ENCODE peak calls at places on chromosomes 2 and 18, in five cellular contexts. B is mesenchymal stem cell, J is H9, Y is neuronal stem cell, X is H1. W is an unnamed sample.

GRCh38 chr18:28793911-28794310 is 617.0 kb upstream of the CDH2 start:
- DNase-seq in X (no peak), Y (no peak), B (no peak), J (no peak), W (no peak)

GRCh38 chr2:45004569-45005181 is 4.6 kb downstream of the SIX2 start:
- DNase-seq in J (peak), B (no peak), X (peak), Y (no peak), W (peak)

GRCh38 chr18:22110482-22110924 is 58.9 kb upstream of the GATA6 start:
- DNase-seq in B (no peak), J (no peak), X (no peak), Y (no peak), W (no peak)

GRCh38 chr2:45890819-45891218 is 239.3 kb downstream of the PRKCE start:
- DNase-seq in B (no peak), Y (no peak), J (no peak), X (no peak), W (no peak)

GRCh38 chr18:55510809-55511208 is 77.2 kb downstream of the TCF4 start:
- DNase-seq in X (no peak), J (no peak), Y (no peak), B (peak), W (peak)

GRCh38 chr2:232521098-232521497 is 910 bp downstream of the PRSS56 start:
- DNase-seq in X (no peak), J (no peak), B (no peak), Y (no peak), W (no peak)

GRCh38 chr18:58194028-58194427 is 150.0 kb downstream of the NEDD4L start:
- DNase-seq in Y (no peak), B (no peak), J (peak), X (no peak), W (no peak)

GRCh38 chr2:160278889-160279196 is 78.8 kb upstream of the ITGB6 start:
- DNase-seq in B (peak), Y (no peak), J (no peak), X (no peak), W (peak)

GRCh38 chr2:48504647-48505327 is 25.2 kb upstream of the STON1 start:
- DNase-seq in Y (no peak), X (no peak), J (no peak), B (peak), W (peak)

GRCh38 chr2:174717273-174717672 is 47.0 kb downstream of the CHRNA1 start:
- DNase-seq in B (peak), Y (no peak), J (no peak), X (no peak), W (peak)

GRCh38 chr2:239442192-239442591 is 41.4 kb upstream of the HDAC4 start:
- DNase-seq in X (no peak), Y (no peak), B (no peak), J (no peak), W (no peak)

GRCh38 chr2:26475832-26476501 is 2.0 kb downstream of the OTOF start:
- DNase-seq in B (no peak), J (no peak), X (no peak), Y (no peak), W (no peak)

GRCh38 chr18:28208712-28209265 is 31.9 kb upstream of the CDH2 start:
- DNase-seq in J (no peak), Y (no peak), X (no peak), B (no peak), W (no peak)

GRCh38 chr18:79392226-79392625 is 3.5 kb upstream of the NFATC1 start:
- DNase-seq in X (no peak), B (no peak), Y (no peak), J (no peak), W (no peak)

GRCh38 chr2:2547451-2547850 is 216.4 kb upstream of the MYT1L start:
- DNase-seq in Y (no peak), B (no peak), J (no peak), X (no peak), W (no peak)

GRCh38 chr2:8495189-8495855 is 186.5 kb upstream of the ID2 start:
- DNase-seq in Y (no peak), J (no peak), X (no peak), B (no peak), W (no peak)

GRCh38 chr2:164551519-164551918 is 69.8 kb downstream of the GRB14 start:
- DNase-seq in J (no peak), B (no peak), X (no peak), Y (no peak), W (no peak)

GRCh38 chr2:176413786-176414185 is 144.5 kb downstream of the MTX2 start:
- DNase-seq in B (no peak), Y (no peak), J (no peak), X (no peak), W (no peak)

GRCh38 chr18:9211955-9212354 is 75.4 kb downstream of the ANKRD12 start:
- DNase-seq in B (peak), Y (no peak), J (no peak), X (no peak), W (no peak)

GRCh38 chr2:213934560-213934959 is 476.3 kb upstream of the VWC2L start:
- DNase-seq in X (no peak), B (peak), Y (no peak), J (no peak), W (peak)

GRCh38 chr18:14999085-14999975 is 251.4 kb downstream of the ANKRD30B start:
- DNase-seq in Y (no peak), X (peak), J (no peak), B (no peak), W (no peak)

GRCh38 chr2:45675130-45675812 is 23.8 kb downstream of the PRKCE start:
- DNase-seq in J (no peak), B (no peak), Y (no peak), X (no peak), W (no peak)

GRCh38 chr2:188966079-188966571 is 8.0 kb upstream of the COL3A1 start:
- DNase-seq in Y (no peak), J (no peak), X (no peak), B (no peak), W (no peak)

GRCh38 chr2:161166538-161167409 is 6.5 kb downstream of the TANK start:
- DNase-seq in B (no peak), J (no peak), Y (no peak), X (no peak), W (peak)

GRCh38 chr2:36357506-36358316 is 2.1 kb downstream of the CRIM1 start:
- DNase-seq in J (peak), Y (no peak), B (peak), X (peak), W (peak)

GRCh38 chr2:16257725-16258028 is 317.3 kb downstream of the MYCN start:
- DNase-seq in X (no peak), Y (no peak), B (no peak), J (no peak), W (no peak)

GRCh38 chr18:9796933-9797549 is 88.7 kb upstream of the TXNDC2 start:
- DNase-seq in Y (no peak), J (no peak), B (no peak), X (no peak), W (no peak)

GRCh38 chr2:46963961-46964673 is 48.5 kb upstream of the MCFD2 start:
- DNase-seq in Y (no peak), X (no peak), J (no peak), B (no peak), W (no peak)

GRCh38 chr2:70939001-70939846 is 3.5 kb downstream of the ATP6V1B1 start:
- DNase-seq in B (no peak), X (peak), J (peak), Y (peak), W (no peak)

GRCh38 chr18:27750014-27750413 is 426.9 kb downstream of the CDH2 start:
- DNase-seq in Y (peak), J (peak), X (peak), B (peak), W (peak)

GRCh38 chr2:68193144-68193543 is 35.5 kb downstream of the PNO1 start:
- DNase-seq in Y (no peak), X (no peak), J (no peak), B (no peak), W (peak)

GRCh38 chr2:152347076-152347475 is 12.1 kb downstream of the FMNL2 start:
- DNase-seq in X (no peak), Y (no peak), J (no peak), B (peak), W (peak)

GRCh38 chr2:1835581-1836201 is 91.4 kb upstream of the PXDN start:
- DNase-seq in X (no peak), B (no peak), Y (no peak), J (no peak), W (no peak)

GRCh38 chr2:24360050-24360962 is at the start of gene ITSN2:
- DNase-seq in X (peak), B (peak), J (peak), Y (peak), W (peak)
- H3K14ac ChIP-seq in X (no peak), B (no peak), J (peak), Y (peak), W (peak)

GRCh38 chr18:24063121-24063731 is 48.7 kb downstream of the TTC39C start:
- DNase-seq in Y (no peak), B (peak), J (no peak), X (no peak), W (peak)
- H3K14ac ChIP-seq in Y (no peak), B (no peak), J (no peak), X (no peak), W (no peak)

DNA sequence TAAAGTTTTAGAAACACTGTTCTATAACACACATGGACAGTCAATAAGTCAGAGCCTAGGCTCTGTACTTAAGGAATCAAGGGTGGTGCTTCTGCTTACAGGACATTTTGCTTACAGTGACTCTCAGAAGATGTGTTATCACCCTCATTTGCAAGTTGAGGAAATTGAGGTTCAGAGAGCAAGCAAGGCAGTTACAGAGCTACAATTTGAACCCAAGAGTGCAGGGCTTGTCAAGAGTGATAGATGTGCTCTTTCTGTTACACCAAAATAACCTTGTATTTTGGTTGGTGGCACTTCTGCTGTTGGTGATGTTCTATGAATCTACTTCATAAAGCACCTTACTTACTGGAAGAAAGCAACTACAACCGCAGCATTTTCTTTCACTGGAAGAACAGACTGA is 170.2 kb downstream of the THADA start:
- DNase-seq in B (no peak), J (no peak), Y (no peak), X (no peak), W (no peak)
- H3K14ac ChIP-seq in B (no peak), J (no peak), Y (no peak), X (no peak), W (peak)

DNA sequence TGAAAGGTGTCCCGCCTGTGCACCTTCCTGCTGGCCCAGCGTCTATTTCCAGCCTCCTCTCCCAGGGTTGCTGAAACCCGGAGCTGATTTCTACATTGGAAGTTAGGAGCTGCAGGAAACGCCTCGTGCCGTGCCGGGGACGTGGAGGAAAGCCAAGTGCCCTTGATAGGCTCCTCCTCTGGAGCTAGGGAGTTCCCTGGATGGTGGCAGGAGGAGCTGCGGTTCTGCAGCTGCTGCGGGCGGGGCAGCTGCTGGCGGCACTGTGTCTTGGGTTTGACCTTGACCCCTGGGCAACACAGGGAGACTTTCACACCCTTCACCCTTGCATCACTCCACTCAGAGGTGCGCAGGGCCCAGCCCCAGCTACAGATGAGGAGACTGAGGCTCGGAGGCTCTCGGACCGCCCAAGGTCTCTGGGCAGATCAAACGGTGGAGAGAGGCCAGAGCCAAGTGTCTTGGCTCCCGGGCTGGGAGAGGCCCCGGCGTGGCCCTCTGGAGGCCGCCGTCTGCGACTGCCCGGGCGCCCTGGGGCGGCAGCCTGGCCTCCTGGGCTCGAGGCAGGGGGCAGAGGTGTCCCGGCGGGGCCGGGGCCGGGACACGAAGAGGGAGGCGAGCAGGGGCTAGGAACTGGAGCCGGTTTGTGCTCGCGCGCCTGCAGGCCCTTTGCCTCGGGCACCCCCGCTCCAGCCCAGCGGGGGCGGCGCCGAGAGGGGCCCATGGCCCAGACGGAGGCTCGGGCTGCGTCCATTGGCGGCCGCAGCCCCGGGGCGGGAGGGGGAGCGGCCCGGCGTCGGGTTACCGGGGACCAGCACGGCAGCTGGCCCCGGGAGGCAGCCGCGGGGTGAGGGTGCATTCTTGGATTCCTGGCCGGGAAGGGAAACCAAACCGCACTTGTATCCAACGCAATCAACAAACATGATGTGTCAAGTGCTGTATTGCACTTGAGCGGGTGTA is 129.7 kb upstream of the SLC1A4 start:
- DNase-seq in B (peak), Y (peak), J (peak), X (peak), W (peak)
- H3K14ac ChIP-seq in B (no peak), Y (no peak), J (peak), X (no peak), W (peak)

GRCh38 chr2:95165030-95165370 is 609 bp upstream of the ZNF2 start:
- DNase-seq in X (no peak), Y (no peak), B (no peak), J (no peak), W (no peak)

GRCh38 chr2:95165371-95166064 is at the start of gene ZNF2:
- DNase-seq in B (peak), J (peak), X (peak), Y (peak), W (peak)

DNA sequence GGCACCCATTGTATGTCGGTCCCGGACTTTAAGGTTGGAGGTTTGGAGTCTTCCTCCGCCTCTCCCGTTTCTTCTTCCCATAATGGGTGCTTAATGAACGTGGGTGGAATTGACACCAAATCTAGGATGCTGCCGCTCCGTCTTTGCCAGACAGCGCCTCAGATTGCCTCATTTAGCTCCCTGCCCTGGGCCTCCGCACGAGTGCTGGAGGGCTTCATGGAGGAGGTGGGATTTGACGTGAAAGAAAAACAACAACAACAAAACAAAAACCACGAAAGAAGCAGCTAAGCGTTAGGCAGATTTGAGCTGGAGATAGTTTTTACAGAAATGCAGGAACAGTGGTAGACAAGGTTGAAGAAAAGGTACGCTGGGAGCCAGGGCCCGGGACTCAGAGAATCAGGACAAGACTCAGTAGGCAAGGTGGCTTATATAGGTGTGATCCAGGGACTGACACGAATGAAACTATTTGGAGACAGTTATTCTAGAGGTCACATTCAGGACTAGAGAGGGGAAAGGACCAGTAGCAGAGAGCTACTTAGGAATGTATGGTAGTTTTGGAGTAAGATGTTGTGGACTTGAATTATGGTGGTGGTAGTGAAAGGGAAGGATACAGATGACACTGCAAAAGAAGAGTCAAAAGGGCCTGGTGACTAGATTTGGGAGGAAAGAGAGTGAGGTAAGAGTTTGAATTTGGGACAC is 605 bp downstream of the ZNF2 start:
- DNase-seq in X (no peak), J (no peak), Y (no peak), B (no peak), W (no peak)
- H3K14ac ChIP-seq in X (no peak), J (no peak), Y (no peak), B (no peak), W (peak)

DNA sequence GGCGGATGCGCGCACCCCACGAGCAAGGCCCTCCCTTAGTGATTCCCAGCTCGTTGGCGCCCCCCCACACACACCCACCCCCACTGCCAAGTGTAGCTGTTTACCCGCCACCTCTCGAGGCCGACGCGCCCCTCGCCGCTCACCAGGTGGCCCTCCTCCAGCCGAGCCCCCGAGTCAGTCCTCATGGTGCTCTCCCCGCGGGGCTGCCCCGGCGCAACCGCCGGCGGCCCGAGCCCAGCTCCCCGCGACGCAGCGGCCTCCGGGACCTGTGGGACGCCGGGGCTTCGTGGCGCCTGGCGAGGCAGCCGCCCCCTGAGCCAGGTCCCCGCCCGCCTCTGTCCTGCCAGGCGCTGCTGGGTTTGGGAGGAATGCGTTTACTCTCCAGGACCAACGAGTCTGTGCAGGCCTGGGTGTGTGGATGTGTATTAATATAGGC is at the start of gene TMEM237:
- DNase-seq in X (peak), J (peak), B (no peak), Y (peak), W (peak)
- H3K14ac ChIP-seq in X (no peak), J (peak), B (no peak), Y (peak), W (peak)

GRCh38 chr18:35516789-35517188 is 19.0 kb upstream of the INO80C start:
- DNase-seq in Y (no peak), B (no peak), X (no peak), J (no peak), W (no peak)
- H3K14ac ChIP-seq in Y (no peak), B (no peak), X (no peak), J (no peak), W (no peak)

DNA sequence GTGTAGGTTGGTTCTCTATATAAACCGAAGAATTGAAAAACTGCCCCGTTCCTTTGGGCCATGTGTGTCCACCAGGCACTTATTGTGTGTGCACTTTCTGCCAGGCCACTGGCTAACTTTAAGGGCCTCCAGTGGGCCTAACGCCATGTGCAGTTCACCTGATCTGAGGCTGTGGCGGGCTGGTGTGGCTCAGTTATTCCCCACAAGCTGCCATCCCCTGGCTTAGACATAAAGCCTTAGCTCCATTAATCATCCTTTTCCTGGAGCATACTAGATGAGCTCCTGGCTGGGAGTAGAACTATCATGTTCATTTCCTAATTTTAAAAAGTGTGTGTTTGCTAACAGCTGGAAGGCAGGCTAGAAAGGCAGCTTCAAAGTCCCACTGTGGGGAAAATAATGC is 304.1 kb upstream of the TNP1 start:
- DNase-seq in X (no peak), B (no peak), J (no peak), Y (no peak), W (no peak)
- H3K14ac ChIP-seq in X (no peak), B (no peak), J (no peak), Y (no peak), W (peak)

GRCh38 chr2:101270700-101271259 is 18.1 kb downstream of the CNOT11 start:
- DNase-seq in B (no peak), X (no peak), Y (no peak), J (no peak), W (no peak)
- H3K14ac ChIP-seq in B (no peak), X (no peak), Y (no peak), J (no peak), W (no peak)

GRCh38 chr2:96923201-96923600 is 53.3 kb upstream of the SEMA4C start:
- DNase-seq in J (no peak), Y (no peak), B (no peak), X (no peak), W (no peak)
- H3K14ac ChIP-seq in J (no peak), Y (no peak), B (no peak), X (no peak), W (no peak)